ENCODE peak calls at places on chromosomes 5 and 9, in nine cellular contexts. One of them, this sample, is unnamed.
A peak's percentile ranks its signal among the peaks of the same experiment; 100 is the strongest.

GRCh38 chr5:72093231-72093630 is 14.0 kb upstream of the MAP1B start:
- DNase-seq in stomach: no peak
- DNase-seq in HCT116: no peak
- DNase-seq in upper lobe of left lung: no peak
- DNase-seq in vagina: no peak
- DNase-seq in transverse colon: no peak
- DNase-seq in sigmoid colon: no peak
- DNase-seq in GM12878: no peak
- DNase-seq in H1: no peak
- DNase-seq in this sample: no peak

GRCh38 chr5:151002250-151002649 is 18.1 kb upstream of the GPX3 start:
- DNase-seq in H1: no peak
- DNase-seq in upper lobe of left lung: no peak
- DNase-seq in vagina: peak; percentile 82
- DNase-seq in transverse colon: no peak
- DNase-seq in GM12878: no peak
- DNase-seq in HCT116: peak; percentile 28
- DNase-seq in stomach: no peak
- DNase-seq in sigmoid colon: no peak
- DNase-seq in this sample: no peak

GRCh38 chr9:92360083-92360482 is 34.3 kb downstream of the CENPP start:
- DNase-seq in sigmoid colon: no peak
- DNase-seq in stomach: no peak
- DNase-seq in HCT116: no peak
- DNase-seq in transverse colon: no peak
- DNase-seq in upper lobe of left lung: no peak
- DNase-seq in H1: no peak
- DNase-seq in GM12878: no peak
- DNase-seq in vagina: no peak
- DNase-seq in this sample: no peak

GRCh38 chr9:38641985-38642864 is 21.8 kb upstream of the ANKRD18A start:
- DNase-seq in vagina: no peak
- DNase-seq in H1: no peak
- DNase-seq in transverse colon: peak; percentile 27
- DNase-seq in stomach: peak; percentile 45
- DNase-seq in upper lobe of left lung: no peak
- DNase-seq in GM12878: no peak
- DNase-seq in sigmoid colon: no peak
- DNase-seq in HCT116: peak; percentile 59
- DNase-seq in this sample: no peak

GRCh38 chr5:96807099-96807654 is 568 bp downstream of the ERAP1 start:
- DNase-seq in H1: no peak
- DNase-seq in HCT116: no peak
- DNase-seq in stomach: peak; percentile 88
- DNase-seq in transverse colon: peak; percentile 88
- DNase-seq in upper lobe of left lung: peak; percentile 95
- DNase-seq in sigmoid colon: peak; percentile 89
- DNase-seq in vagina: no peak
- DNase-seq in GM12878: no peak
- DNase-seq in this sample: peak; percentile 39

GRCh38 chr5:66888613-66889012 is 292.4 kb downstream of the MAST4 start:
- DNase-seq in HCT116: no peak
- DNase-seq in upper lobe of left lung: no peak
- DNase-seq in transverse colon: no peak
- DNase-seq in sigmoid colon: no peak
- DNase-seq in vagina: no peak
- DNase-seq in H1: no peak
- DNase-seq in stomach: no peak
- DNase-seq in GM12878: no peak
- DNase-seq in this sample: no peak

GRCh38 chr9:17462869-17463464 is 115.9 kb upstream of the SH3GL2 start:
- DNase-seq in stomach: peak; percentile 36
- DNase-seq in H1: no peak
- DNase-seq in vagina: no peak
- DNase-seq in HCT116: no peak
- DNase-seq in GM12878: no peak
- DNase-seq in transverse colon: peak; percentile 14
- DNase-seq in upper lobe of left lung: no peak
- DNase-seq in sigmoid colon: no peak
- DNase-seq in this sample: no peak

GRCh38 chr5:14946813-14947640 is 75.4 kb upstream of the ANKH start:
- DNase-seq in H1: no peak
- DNase-seq in GM12878: peak; percentile 15
- DNase-seq in stomach: peak; percentile 28
- DNase-seq in sigmoid colon: no peak
- DNase-seq in HCT116: peak; percentile 37
- DNase-seq in transverse colon: peak; percentile 21
- DNase-seq in upper lobe of left lung: no peak
- DNase-seq in vagina: no peak
- DNase-seq in this sample: no peak

GRCh38 chr5:32471784-32472183 is 27.2 kb upstream of the ZFR start:
- DNase-seq in H1: no peak
- DNase-seq in GM12878: no peak
- DNase-seq in vagina: no peak
- DNase-seq in HCT116: no peak
- DNase-seq in transverse colon: peak; percentile 13
- DNase-seq in stomach: no peak
- DNase-seq in sigmoid colon: no peak
- DNase-seq in upper lobe of left lung: no peak
- DNase-seq in this sample: no peak

GRCh38 chr5:95669540-95669939 is 13.3 kb downstream of the SPATA9 start:
- DNase-seq in upper lobe of left lung: no peak
- DNase-seq in stomach: peak; percentile 26
- DNase-seq in transverse colon: peak; percentile 59
- DNase-seq in HCT116: no peak
- DNase-seq in H1: no peak
- DNase-seq in sigmoid colon: peak; percentile 96
- DNase-seq in vagina: peak; percentile 94
- DNase-seq in GM12878: no peak
- DNase-seq in this sample: no peak

GRCh38 chr9:38117646-38118045 is 48.6 kb upstream of the SHB start:
- DNase-seq in vagina: peak; percentile 71
- DNase-seq in sigmoid colon: no peak
- DNase-seq in upper lobe of left lung: no peak
- DNase-seq in stomach: no peak
- DNase-seq in H1: no peak
- DNase-seq in GM12878: no peak
- DNase-seq in HCT116: no peak
- DNase-seq in transverse colon: no peak
- DNase-seq in this sample: no peak

GRCh38 chr5:177359451-177359851 is 1.7 kb downstream of the RGS14 start:
- DNase-seq in transverse colon: no peak
- DNase-seq in stomach: no peak
- DNase-seq in H1: no peak
- DNase-seq in sigmoid colon: no peak
- DNase-seq in HCT116: no peak
- DNase-seq in GM12878: no peak
- DNase-seq in upper lobe of left lung: no peak
- DNase-seq in vagina: no peak
- DNase-seq in this sample: no peak

GRCh38 chr9:108047264-108047663 is 557.7 kb upstream of the KLF4 start:
- DNase-seq in upper lobe of left lung: no peak
- DNase-seq in vagina: peak; percentile 25
- DNase-seq in stomach: no peak
- DNase-seq in sigmoid colon: no peak
- DNase-seq in GM12878: no peak
- DNase-seq in HCT116: no peak
- DNase-seq in transverse colon: no peak
- DNase-seq in H1: no peak
- DNase-seq in this sample: no peak

GRCh38 chr9:108049671-108050494 is 560.3 kb upstream of the KLF4 start:
- DNase-seq in GM12878: no peak
- DNase-seq in transverse colon: no peak
- DNase-seq in stomach: no peak
- DNase-seq in vagina: no peak
- DNase-seq in sigmoid colon: no peak
- DNase-seq in H1: no peak
- DNase-seq in upper lobe of left lung: no peak
- DNase-seq in HCT116: no peak
- DNase-seq in this sample: no peak

GRCh38 chr9:108048406-108049025 is 558.9 kb upstream of the KLF4 start:
- DNase-seq in stomach: no peak
- DNase-seq in GM12878: no peak
- DNase-seq in transverse colon: no peak
- DNase-seq in upper lobe of left lung: no peak
- DNase-seq in HCT116: no peak
- DNase-seq in H1: no peak
- DNase-seq in vagina: peak; percentile 47
- DNase-seq in sigmoid colon: no peak
- DNase-seq in this sample: no peak

GRCh38 chr9:108050894-108051293 is 561.3 kb upstream of the KLF4 start:
- DNase-seq in vagina: peak; percentile 16
- DNase-seq in GM12878: no peak
- DNase-seq in upper lobe of left lung: no peak
- DNase-seq in sigmoid colon: no peak
- DNase-seq in HCT116: no peak
- DNase-seq in stomach: no peak
- DNase-seq in H1: no peak
- DNase-seq in transverse colon: no peak
- DNase-seq in this sample: no peak

DNA sequence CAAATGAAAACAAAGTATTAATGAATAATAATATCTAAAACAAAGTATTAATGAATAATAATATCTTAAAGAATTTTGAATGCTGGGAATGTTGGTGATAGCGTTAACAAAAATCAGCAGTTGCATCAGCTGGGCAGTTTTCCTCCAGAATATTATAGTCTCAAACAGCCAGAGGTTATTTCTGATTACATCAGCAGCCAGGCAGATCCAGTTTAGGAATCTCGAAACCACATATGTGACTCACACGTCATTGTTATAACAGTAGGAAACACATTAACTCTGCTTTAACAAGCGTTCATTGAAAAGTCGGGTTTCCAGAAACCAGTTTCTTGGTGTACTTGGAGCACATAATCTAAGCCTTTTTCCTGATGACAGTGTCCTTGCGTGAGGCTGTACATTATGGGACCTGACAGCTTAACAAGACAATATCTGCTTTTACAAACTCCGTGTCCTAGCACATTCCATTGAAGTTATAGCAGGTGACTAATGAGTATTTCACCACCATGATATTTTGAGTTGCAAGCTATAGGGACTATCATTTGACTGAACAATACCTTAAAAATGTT is 559.5 kb upstream of the KLF4 start:
- DNase-seq in sigmoid colon: no peak
- DNase-seq in transverse colon: no peak
- DNase-seq in stomach: no peak
- DNase-seq in vagina: peak; percentile 29
- DNase-seq in upper lobe of left lung: no peak
- DNase-seq in GM12878: no peak
- DNase-seq in HCT116: peak; percentile 92
- DNase-seq in H1: no peak
- DNase-seq in this sample: no peak
- TF ChIP-seq POLR2AphosphoS5 in sigmoid colon: no peak
- TF ChIP-seq POLR2AphosphoS5 in transverse colon: no peak
- TF ChIP-seq POLR2AphosphoS5 in stomach: no peak
- TF ChIP-seq POLR2AphosphoS5 in vagina: peak; percentile 81
- TF ChIP-seq POLR2AphosphoS5 in upper lobe of left lung: no peak
- TF ChIP-seq POLR2AphosphoS5 in GM12878: no peak
- TF ChIP-seq POLR2AphosphoS5 in HCT116: peak; percentile 66
- TF ChIP-seq POLR2AphosphoS5 in H1: no peak
- TF ChIP-seq POLR2AphosphoS5 in this sample: no peak

DNA sequence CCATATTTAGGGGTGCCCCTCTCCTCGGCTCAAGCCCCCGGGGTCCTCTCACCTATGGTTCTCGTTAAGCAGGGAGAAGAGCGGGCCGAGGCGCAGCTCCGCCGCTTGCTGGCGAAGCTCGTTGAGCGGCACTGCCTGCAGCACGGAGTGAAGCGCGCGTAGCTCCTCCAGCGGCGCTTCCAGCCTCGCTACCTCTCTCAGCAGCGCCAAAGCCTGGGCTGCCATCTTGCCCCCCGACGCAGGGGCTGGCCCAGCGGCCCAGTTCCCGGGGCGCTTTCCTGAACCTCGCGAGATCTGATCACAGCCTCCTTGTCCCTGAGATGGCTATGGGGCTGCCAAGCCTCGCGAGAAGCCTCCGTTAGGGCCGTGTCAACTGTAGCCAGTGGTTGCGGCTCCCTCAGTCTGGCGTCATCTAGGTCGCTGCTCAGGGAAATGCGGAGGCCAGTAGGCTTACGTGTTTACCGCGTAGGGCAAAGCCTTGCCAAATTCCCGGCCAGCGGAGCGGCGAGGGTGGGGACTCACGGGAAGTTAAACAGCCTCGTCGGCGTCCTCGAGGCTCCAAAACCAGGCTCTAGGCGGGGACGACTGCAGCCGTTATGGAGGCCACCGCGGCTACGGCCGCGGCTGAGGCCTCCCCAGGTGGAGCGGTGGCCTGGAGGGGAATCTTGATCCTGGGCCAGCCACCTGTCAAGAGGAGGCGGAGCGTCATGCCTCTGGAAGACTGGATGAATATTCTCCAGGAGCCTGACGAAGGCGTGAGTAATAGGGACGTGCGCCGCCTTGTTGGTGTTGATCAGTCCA is at the start of gene PSMD5:
- DNase-seq in transverse colon: peak; percentile 98
- DNase-seq in sigmoid colon: peak; percentile 100
- DNase-seq in HCT116: peak; percentile 99
- DNase-seq in H1: peak; percentile 96
- DNase-seq in vagina: peak; percentile 99
- DNase-seq in stomach: peak; percentile 98
- DNase-seq in upper lobe of left lung: peak; percentile 95
- DNase-seq in GM12878: peak; percentile 86
- DNase-seq in this sample: peak; percentile 97
- TF ChIP-seq POLR2A in transverse colon: peak; percentile 93
- TF ChIP-seq POLR2A in sigmoid colon: peak; percentile 88
- TF ChIP-seq POLR2A in HCT116: peak; percentile 96
- TF ChIP-seq POLR2A in H1: peak; percentile 95
- TF ChIP-seq POLR2A in vagina: peak; percentile 36
- TF ChIP-seq POLR2A in stomach: no peak
- TF ChIP-seq POLR2A in upper lobe of left lung: peak; percentile 83
- TF ChIP-seq POLR2A in GM12878: peak; percentile 99
- TF ChIP-seq POLR2A in this sample: peak; percentile 98

DNA sequence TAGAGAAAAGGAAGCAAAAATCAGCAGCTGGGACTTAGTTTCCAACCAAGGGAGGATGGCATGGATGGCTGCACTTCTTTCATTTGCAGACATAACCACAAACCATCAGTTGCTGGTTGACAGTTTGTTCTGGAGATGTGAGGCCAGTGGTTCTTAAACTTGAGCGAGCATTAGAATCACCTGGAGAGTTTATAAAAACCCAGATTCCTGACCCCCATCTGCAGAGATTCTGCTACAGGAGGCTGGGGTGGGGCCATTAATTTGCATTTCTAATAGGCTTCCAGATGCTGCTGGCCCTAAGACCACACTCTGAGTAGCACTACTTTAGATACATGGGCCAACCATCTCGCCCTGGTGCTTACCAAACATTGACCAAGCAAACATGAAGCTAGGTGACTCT is 60.8 kb downstream of the MARCHF3 start:
- DNase-seq in H1: no peak
- DNase-seq in HCT116: no peak
- DNase-seq in upper lobe of left lung: no peak
- DNase-seq in vagina: no peak
- DNase-seq in GM12878: peak; percentile 48
- DNase-seq in transverse colon: no peak
- DNase-seq in stomach: no peak
- DNase-seq in sigmoid colon: no peak
- DNase-seq in this sample: no peak
- TF ChIP-seq POLR2AphosphoS5 in H1: no peak
- TF ChIP-seq POLR2AphosphoS5 in HCT116: no peak
- TF ChIP-seq POLR2AphosphoS5 in upper lobe of left lung: no peak
- TF ChIP-seq POLR2AphosphoS5 in vagina: no peak
- TF ChIP-seq POLR2AphosphoS5 in GM12878: no peak
- TF ChIP-seq POLR2AphosphoS5 in transverse colon: no peak
- TF ChIP-seq POLR2AphosphoS5 in stomach: no peak
- TF ChIP-seq POLR2AphosphoS5 in sigmoid colon: no peak
- TF ChIP-seq POLR2AphosphoS5 in this sample: no peak

GRCh38 chr5:141957367-141957993 is 522 bp downstream of the PCDH12 start:
- DNase-seq in stomach: no peak
- DNase-seq in transverse colon: no peak
- DNase-seq in H1: no peak
- DNase-seq in sigmoid colon: no peak
- DNase-seq in vagina: no peak
- DNase-seq in GM12878: no peak
- DNase-seq in upper lobe of left lung: peak; percentile 41
- DNase-seq in HCT116: no peak
- DNase-seq in this sample: no peak
- TF ChIP-seq POLR2A in stomach: no peak
- TF ChIP-seq POLR2A in transverse colon: no peak
- TF ChIP-seq POLR2A in H1: no peak
- TF ChIP-seq POLR2A in sigmoid colon: no peak
- TF ChIP-seq POLR2A in vagina: no peak
- TF ChIP-seq POLR2A in GM12878: no peak
- TF ChIP-seq POLR2A in upper lobe of left lung: no peak
- TF ChIP-seq POLR2A in HCT116: no peak
- TF ChIP-seq POLR2A in this sample: no peak